ENCODE peak calls at places on chromosomes 4 and X, in nine cellular contexts. D is CD4-positive, alpha-beta T cell; Z is left ventricle myocardium inferior; Q is T-cell; W is fibroblast of pulmonary artery; B is mucosa of gallbladder; A is T47D; V is SIG-M5; Y is central memory CD4-positive, alpha-beta T cell. O is an unnamed sample.

GRCh38 chrX:97740044-97740443 is 856.3 kb downstream of the RPA4 start:
- DNase-seq in Q (no peak), Y (no peak), V (no peak), D (no peak), W (no peak), A (no peak), Z (no peak), B (no peak), O (no peak)

GRCh38 chr4:7395635-7396034 is 39.1 kb downstream of the PSAPL1 start:
- DNase-seq in B (no peak), D (no peak), V (no peak), Y (no peak), W (no peak), Q (no peak), A (no peak), Z (no peak), O (no peak)

GRCh38 chrX:32851556-32851955 is 359.8 kb downstream of the DMD start:
- DNase-seq in A (no peak), Y (no peak), Q (no peak), Z (no peak), V (no peak), B (no peak), W (no peak), D (no peak), O (no peak)

GRCh38 chr4:40264995-40265909 is 68.4 kb downstream of the RHOH start:
- DNase-seq in A (no peak), D (peak; percentile 27), Z (peak; percentile 23), B (peak; percentile 17), W (peak; percentile 53), Q (peak; percentile 49), V (no peak), Y (peak; percentile 33), O (peak; percentile 76)

GRCh38 chr4:115657991-115658390 is 544.6 kb upstream of the NDST4 start:
- DNase-seq in Z (no peak), Y (no peak), W (no peak), Q (no peak), A (peak; percentile 75), D (no peak), B (no peak), V (no peak), O (no peak)

GRCh38 chr4:183576701-183577100 is 71.8 kb downstream of the ING2 start:
- DNase-seq in B (no peak), Q (no peak), D (no peak), A (no peak), Z (no peak), Y (no peak), W (no peak), V (no peak), O (no peak)

GRCh38 chr4:154614306-154614705 is 1.9 kb upstream of the FGG start:
- DNase-seq in W (no peak), Y (no peak), Z (no peak), A (no peak), Q (no peak), D (no peak), V (no peak), B (no peak), O (no peak)

GRCh38 chr4:7852568-7853185 is 87.0 kb downstream of the AFAP1 start:
- DNase-seq in V (no peak), D (no peak), Z (no peak), Q (no peak), W (peak; percentile 55), A (no peak), Y (no peak), B (no peak), O (no peak)

GRCh38 chrX:8845060-8845459 is 43.9 kb upstream of the FAM9A start:
- DNase-seq in V (no peak), A (peak; percentile 4), W (peak; percentile 53), Y (no peak), Q (no peak), Z (no peak), D (no peak), B (no peak), O (no peak)

GRCh38 chr4:168832746-168833575 is 177.1 kb downstream of the CBR4 start:
- DNase-seq in Q (no peak), B (no peak), V (no peak), Y (no peak), D (no peak), W (peak; percentile 50), Z (peak; percentile 61), A (peak; percentile 26), O (no peak)

GRCh38 chr4:141134051-141134450 is 782 bp upstream of the RNF150 start:
- DNase-seq in A (no peak), V (no peak), W (peak; percentile 19), B (no peak), Q (no peak), Y (no peak), D (no peak), Z (no peak), O (no peak)

GRCh38 chr4:80263541-80264351 is 2.7 kb upstream of the FGF5 start:
- DNase-seq in D (no peak), Y (no peak), V (no peak), Z (no peak), Q (no peak), B (no peak), W (no peak), A (no peak), O (no peak)

GRCh38 chrX:29478336-29479069 is 736.9 kb upstream of the MAGEB2 start:
- DNase-seq in Z (no peak), D (no peak), A (peak; percentile 53), W (peak; percentile 48), V (no peak), Y (no peak), B (no peak), Q (no peak), O (peak; percentile 74)

GRCh38 chrX:96752776-96753175 is 68.1 kb downstream of the DIAPH2 start:
- DNase-seq in Q (no peak), Z (no peak), V (no peak), B (no peak), Y (no peak), A (no peak), W (no peak), D (no peak), O (no peak)

GRCh38 chr4:144300616-144301015 is 160.1 kb upstream of the GYPA start:
- DNase-seq in A (peak; percentile 36), Z (no peak), Y (no peak), B (no peak), D (no peak), Q (no peak), W (no peak), V (no peak), O (no peak)

GRCh38 chr4:8871417-8872401 is at the start of gene HMX1:
- DNase-seq in D (no peak), A (peak; percentile 90), Y (no peak), B (no peak), Q (no peak), W (no peak), V (no peak), Z (peak; percentile 19), O (no peak)

GRCh38 chr4:18034099-18034498 is 12.5 kb upstream of the LCORL start:
- DNase-seq in V (no peak), Z (no peak), W (peak; percentile 20), B (no peak), D (no peak), A (no peak), Q (no peak), Y (no peak), O (no peak)

GRCh38 chr4:149371021-149371420 is 444.6 kb downstream of the IQCM start:
- DNase-seq in B (no peak), Y (no peak), W (peak; percentile 83), Z (no peak), Q (no peak), V (no peak), A (peak; percentile 76), D (no peak), O (peak; percentile 90)

GRCh38 chrX:139078761-139079160 is 367.2 kb upstream of the FGF13 start:
- DNase-seq in Y (no peak), B (no peak), W (no peak), A (no peak), Z (no peak), V (no peak), Q (no peak), D (no peak), O (no peak)

GRCh38 chr4:76830612-76831474 is 67.1 kb downstream of the SOWAHB start:
- DNase-seq in W (peak; percentile 85), D (no peak), Z (no peak), A (peak; percentile 62), V (no peak), Y (no peak), Q (no peak), B (peak; percentile 80), O (no peak)

GRCh38 chr4:94635172-94635571 is 122.6 kb upstream of the BMPR1B start:
- DNase-seq in B (no peak), D (no peak), V (no peak), Z (no peak), A (no peak), W (peak; percentile 49), Y (no peak), Q (no peak), O (no peak)

GRCh38 chr4:94880976-94881375 is 123.2 kb downstream of the BMPR1B start:
- DNase-seq in Y (no peak), A (no peak), W (peak; percentile 3), B (no peak), Q (no peak), V (no peak), Z (no peak), D (no peak), O (no peak)

GRCh38 chr4:106698621-106699195 is 330.1 kb upstream of the GIMD1 start:
- DNase-seq in Z (no peak), Q (no peak), Y (no peak), B (no peak), A (no peak), W (no peak), D (no peak), V (no peak), O (no peak)

GRCh38 chr4:140094701-140095420 is 59.1 kb downstream of the MAML3 start:
- DNase-seq in A (peak; percentile 26), W (no peak), Y (peak; percentile 51), B (peak; percentile 85), Z (peak; percentile 57), D (peak; percentile 19), V (peak; percentile 27), Q (peak; percentile 48), O (peak; percentile 72)

GRCh38 chr4:74527049-74527448 is 82.1 kb downstream of the AREG start:
- DNase-seq in V (no peak), D (no peak), B (no peak), Y (no peak), W (no peak), A (no peak), Z (no peak), Q (no peak), O (no peak)

GRCh38 chrX:111823068-111823467 is 52.9 kb upstream of the TRPC5OS start:
- DNase-seq in B (no peak), Y (no peak), W (no peak), Q (no peak), D (no peak), V (no peak), A (peak; percentile 3), Z (no peak), O (peak; percentile 24)

GRCh38 chrX:45806410-45807121 is 605.9 kb upstream of the DIPK2B start:
- DNase-seq in W (peak; percentile 80), B (no peak), Z (no peak), A (no peak), Y (peak; percentile 79), Q (peak; percentile 33), D (no peak), V (no peak), O (peak; percentile 67)

GRCh38 chr4:15131551-15131950 is 129.3 kb downstream of the CPEB2 start:
- DNase-seq in W (no peak), A (no peak), Q (no peak), D (no peak), Y (no peak), V (no peak), Z (no peak), B (no peak), O (no peak)

GRCh38 chr4:8727546-8728510 is 135.3 kb downstream of the CPZ start:
- DNase-seq in B (no peak), A (no peak), Y (no peak), Q (no peak), V (no peak), D (no peak), Z (no peak), W (no peak), O (no peak)

GRCh38 chrX:124018031-124018430 is 56.5 kb downstream of the STAG2 start:
- DNase-seq in V (no peak), D (no peak), Y (peak; percentile 3), B (no peak), W (peak; percentile 9), A (peak; percentile 7), Q (no peak), Z (no peak), O (peak; percentile 20)